ENCODE peak calls at places on chromosomes 13 and 19, in four cellular contexts. H is SK-N-SH, A is HCT116, X is K562. D is an unnamed sample.

GRCh38 chr13:27442797-27443196 is 7.6 kb downstream of the MTIF3 start:
- DNase-seq in H (no peak), X (no peak), A (no peak), D (no peak)

GRCh38 chr19:518292-519231 is 11.3 kb downstream of the TPGS1 start:
- DNase-seq in X (peak; percentile 81), A (no peak), H (no peak), D (no peak)

GRCh38 chr13:19781526-19781925 is 1.2 kb downstream of the PSPC1 start:
- DNase-seq in H (peak; percentile 10), A (no peak), X (peak; percentile 18), D (no peak)

GRCh38 chr13:20407759-20408158 is 117.9 kb downstream of the CRYL1 start:
- DNase-seq in X (no peak), H (no peak), A (no peak), D (no peak)

GRCh38 chr13:76992548-76993001 is 694 bp downstream of the CLN5 start:
- DNase-seq in X (peak; percentile 39), H (peak; percentile 29), A (no peak), D (no peak)

GRCh38 chr13:99610702-99611289 is 109.5 kb downstream of the TM9SF2 start:
- DNase-seq in X (peak; percentile 17), H (no peak), A (no peak), D (no peak)

GRCh38 chr19:12975221-12975756 is 5.9 kb downstream of the DAND5 start:
- DNase-seq in X (no peak), H (peak; percentile 87), A (no peak), D (no peak)

GRCh38 chr19:16628984-16629691 is 1.1 kb upstream of the MED26 start:
- DNase-seq in A (no peak), X (peak; percentile 58), H (peak; percentile 62), D (no peak)

GRCh38 chr13:95301135-95301946 is at the start of gene ABCC4:
- DNase-seq in A (peak; percentile 53), X (peak; percentile 81), H (peak; percentile 91), D (peak; percentile 51)

GRCh38 chr19:56983148-56983547 is 136.6 kb upstream of the USP29 start:
- DNase-seq in H (no peak), X (no peak), A (no peak), D (no peak)

GRCh38 chr19:13262450-13262849 is 112.2 kb downstream of the IER2 start:
- DNase-seq in X (peak; percentile 73), H (peak; percentile 66), A (no peak), D (peak; percentile 38)

GRCh38 chr13:49098198-49098597 is 121.9 kb upstream of the MLNR start:
- DNase-seq in H (peak; percentile 4), A (peak; percentile 81), X (peak; percentile 30), D (no peak)

GRCh38 chr19:9917322-9917721 is 19.0 kb downstream of the OLFM2 start:
- DNase-seq in A (peak; percentile 42), H (peak; percentile 81), X (peak; percentile 81), D (peak; percentile 51)

GRCh38 chr19:49118565-49119410 is at the start of gene C19orf73:
- DNase-seq in H (peak; percentile 99), X (peak; percentile 96), A (peak; percentile 84), D (peak; percentile 82)

GRCh38 chr13:26247011-26247410 is 6.9 kb upstream of the CDK8 start:
- DNase-seq in A (no peak), X (no peak), H (no peak), D (no peak)

GRCh38 chr13:21124853-21125252 is 51.5 kb downstream of the SKA3 start:
- DNase-seq in H (peak; percentile 67), A (no peak), X (no peak), D (peak; percentile 60)

GRCh38 chr13:83634601-83635000 is 247.7 kb downstream of the SLITRK1 start:
- DNase-seq in X (no peak), H (no peak), A (no peak), D (no peak)

GRCh38 chr19:29771708-29772415 is 39.9 kb upstream of the CCNE1 start:
- DNase-seq in H (peak; percentile 86), X (peak; percentile 74), A (peak; percentile 43), D (peak; percentile 41)

GRCh38 chr13:44819245-44819644 is 170.0 kb downstream of the NUFIP1 start:
- DNase-seq in X (no peak), H (no peak), A (peak; percentile 85), D (peak; percentile 57)

GRCh38 chr13:64453831-64454230 is 2776.3 kb downstream of the PCDH9 start:
- DNase-seq in A (no peak), X (no peak), H (peak; percentile 14), D (no peak)

GRCh38 chr13:94419304-94419943 is 60.1 kb downstream of the DCT start:
- DNase-seq in H (no peak), X (peak; percentile 12), A (no peak), D (no peak)

GRCh38 chr13:51317262-51317661 is 22.2 kb upstream of the SERPINE3 start:
- DNase-seq in H (no peak), X (no peak), A (no peak), D (no peak)

GRCh38 chr13:50948576-50948975 is 39.0 kb downstream of the RNASEH2B start:
- DNase-seq in H (no peak), A (no peak), X (no peak), D (no peak)

GRCh38 chr19:275958-276646 is 15.1 kb downstream of the PLPP2 start:
- DNase-seq in A (no peak), X (no peak), H (peak; percentile 7), D (no peak)

GRCh38 chr19:55258476-55258827 is 365 bp downstream of the PPP6R1 start:
- DNase-seq in H (peak; percentile 87), A (no peak), X (peak; percentile 51), D (no peak)

GRCh38 chr19:37251308-37252229 is 33.6 kb downstream of the ZNF383 start:
- DNase-seq in A (no peak), X (no peak), H (peak; percentile 92), D (no peak)

GRCh38 chr19:31170046-31170445 is 179.2 kb downstream of the TSHZ3 start:
- DNase-seq in A (no peak), H (no peak), X (no peak), D (no peak)

GRCh38 chr13:50969691-50970090 is 60.1 kb downstream of the RNASEH2B start:
- DNase-seq in A (no peak), X (no peak), H (no peak), D (peak; percentile 11)

GRCh38 chr13:110023729-110024645 is 237.6 kb upstream of the IRS2 start:
- DNase-seq in H (no peak), X (no peak), A (no peak), D (no peak)

GRCh38 chr19:30163663-30164062 is 208.5 kb upstream of the ZNF536 start:
- DNase-seq in X (no peak), H (no peak), A (no peak), D (no peak)

GRCh38 chr13:61275251-61275650 is 140.4 kb downstream of the PCDH20 start:
- DNase-seq in A (no peak), X (no peak), H (no peak), D (no peak)

GRCh38 chr13:26735677-26736076 is 24.9 kb downstream of the GPR12 start:
- DNase-seq in A (no peak), X (no peak), H (no peak), D (no peak)

GRCh38 chr19:31383553-31383952 is 34.3 kb upstream of the TSHZ3 start:
- DNase-seq in A (no peak), H (no peak), X (no peak), D (no peak)

GRCh38 chr19:48656840-48657474 is 11.0 kb upstream of the CA11 start:
- DNase-seq in A (no peak), X (no peak), H (no peak), D (no peak)

GRCh38 chr19:55166530-55167268 is at the start of gene DNAAF3:
- DNase-seq in X (peak; percentile 98), H (peak; percentile 99), A (peak; percentile 97), D (peak; percentile 97)

GRCh38 chr19:32041681-32042292 is 303.6 kb upstream of the ZNF507 start:
- DNase-seq in X (peak; percentile 46), H (peak; percentile 72), A (no peak), D (peak; percentile 16)

GRCh38 chr19:4781851-4782250 is 9.7 kb upstream of the FEM1A start:
- DNase-seq in A (no peak), X (no peak), H (no peak), D (no peak)
- TF ChIP-seq ELF1 in A (no peak), X (no peak), H (no peak), D (no peak)

GRCh38 chr13:37139356-37139755 is 33.9 kb upstream of the CSNK1A1L start:
- DNase-seq in A (no peak), H (no peak), X (no peak), D (no peak)

GRCh38 chr13:37138917-37139316 is 33.5 kb upstream of the CSNK1A1L start:
- DNase-seq in A (no peak), H (no peak), X (no peak), D (no peak)

GRCh38 chr13:37136633-37137032 is 31.2 kb upstream of the CSNK1A1L start:
- DNase-seq in A (no peak), X (no peak), H (no peak), D (no peak)

GRCh38 chr13:37136187-37136586 is 30.7 kb upstream of the CSNK1A1L start:
- DNase-seq in H (no peak), A (no peak), X (no peak), D (no peak)

GRCh38 chr13:37138169-37138568 is 32.7 kb upstream of the CSNK1A1L start:
- DNase-seq in X (peak; percentile 9), H (no peak), A (peak; percentile 1), D (peak; percentile 19)
- TF ChIP-seq ELF1 in X (no peak), H (no peak), A (no peak), D (no peak)

GRCh38 chr13:80262051-80262695 is 78.8 kb downstream of the SPRY2 start:
- DNase-seq in H (no peak), A (no peak), X (no peak), D (no peak)
- TF ChIP-seq ELF1 in H (no peak), A (no peak), X (no peak), D (no peak)

DNA sequence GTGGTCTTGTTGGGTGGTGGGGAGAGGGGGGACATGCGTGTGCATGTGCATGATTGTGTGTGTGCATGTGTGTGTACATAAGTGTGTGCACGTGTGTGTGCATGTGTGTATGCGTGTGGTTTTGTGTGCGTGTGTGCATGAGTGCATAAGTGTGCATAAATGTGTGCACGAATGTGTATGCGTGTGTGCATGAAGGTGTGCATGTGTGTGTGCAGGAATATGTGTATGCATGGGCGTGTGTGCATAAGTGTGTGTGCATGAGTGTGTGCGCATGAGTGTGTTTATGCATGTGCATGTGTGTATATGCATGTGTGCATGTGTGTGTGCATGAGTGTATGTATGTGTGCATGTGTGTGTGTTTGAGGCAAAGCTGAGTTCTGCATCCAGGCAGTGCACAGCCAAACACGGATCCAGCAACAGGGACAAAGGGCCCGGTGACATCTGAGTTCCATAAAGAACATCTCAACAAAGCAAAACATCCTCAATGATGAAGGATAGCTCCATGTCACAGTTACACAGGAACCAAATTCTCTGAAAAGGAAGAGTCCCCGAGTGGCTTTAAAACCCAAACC is 86.0 kb upstream of the FARP1 start:
- DNase-seq in A (no peak), H (no peak), X (no peak), D (no peak)
- TF ChIP-seq ELF1 in A (no peak), H (no peak), X (no peak), D (no peak)

DNA sequence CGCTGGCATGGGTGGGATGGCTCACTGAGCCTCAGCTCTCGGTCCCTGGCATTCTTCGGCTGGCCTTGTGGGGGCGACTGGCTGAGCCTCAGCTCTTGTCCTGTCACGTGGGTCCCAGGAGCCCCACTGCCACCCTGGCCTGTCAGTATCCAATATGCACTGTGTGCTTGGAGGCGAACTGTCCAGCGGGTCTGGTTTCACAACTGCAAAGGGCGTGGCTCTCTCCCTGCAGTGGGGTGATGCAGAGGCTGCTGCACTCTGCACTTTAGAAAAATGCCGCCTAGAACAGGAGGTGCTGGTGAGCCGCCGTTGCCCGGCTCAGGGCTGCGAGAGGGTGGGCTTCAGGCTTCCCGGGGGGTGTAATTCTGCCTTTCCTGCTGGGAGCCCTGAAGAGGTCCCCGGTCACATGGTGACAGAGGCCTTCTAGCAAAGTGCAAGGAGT is 17.0 kb upstream of the TMEM255B start:
- DNase-seq in A (peak; percentile 19), X (peak; percentile 50), H (peak; percentile 82), D (peak; percentile 95)
- TF ChIP-seq ELF1 in A (no peak), X (no peak), H (no peak), D (no peak)